ENCODE peak calls at places on chromosome 7, in five cellular contexts. D is adrenal gland, L is upper lobe of right lung, R is pancreas, F is HepG2. H is an unnamed sample.

GRCh38 chr7:81744389-81744788 is 25.5 kb downstream of the HGF start:
- DNase-seq in D (no peak), L (no peak), R (no peak), F (no peak), H (no peak)

GRCh38 chr7:81231203-81231922 is 312.5 kb upstream of the SEMA3C start:
- DNase-seq in D (no peak), L (no peak), R (no peak), F (no peak), H (no peak)

GRCh38 chr7:155213385-155213784 is 84.3 kb upstream of the INSIG1 start:
- DNase-seq in D (no peak), L (no peak), R (no peak), F (no peak), H (peak; percentile 30)

GRCh38 chr7:76065016-76065612 is 17.2 kb downstream of the MDH2 start:
- DNase-seq in D (no peak), L (no peak), R (no peak), F (no peak), H (no peak)

GRCh38 chr7:76054129-76055120 is 6.5 kb downstream of the MDH2 start:
- DNase-seq in D (peak; percentile 85), L (no peak), R (peak; percentile 22), F (no peak), H (no peak)

GRCh38 chr7:47967123-47967522 is 12.3 kb downstream of the HUS1 start:
- DNase-seq in D (no peak), L (no peak), R (no peak), F (no peak), H (no peak)

GRCh38 chr7:151871189-151871735 is 5.7 kb downstream of the PRKAG2 start:
- DNase-seq in D (no peak), L (no peak), R (no peak), F (no peak), H (no peak)

GRCh38 chr7:106957766-106958165 is 86.7 kb upstream of the PRKAR2B start:
- DNase-seq in D (peak; percentile 60), L (no peak), R (no peak), F (no peak), H (no peak)

GRCh38 chr7:98400538-98401427 is at the start of gene BAIAP2L1:
- DNase-seq in D (peak; percentile 94), L (peak; percentile 96), R (peak; percentile 95), F (peak; percentile 80), H (peak; percentile 89)

GRCh38 chr7:108499575-108499974 is 26.4 kb downstream of the PNPLA8 start:
- DNase-seq in D (no peak), L (no peak), R (no peak), F (no peak), H (no peak)

GRCh38 chr7:100211342-100211780 is 8.4 kb upstream of the PVRIG start:
- DNase-seq in D (no peak), L (no peak), R (no peak), F (no peak), H (no peak)
- H3K4me3 ChIP-seq in D (no peak overlapping the region), L (no peak overlapping the region), R (no peak overlapping the region), F (no peak overlapping the region), H (no peak overlapping the region)

GRCh38 chr7:157652161-157652953 is 315.6 kb downstream of the DNAJB6 start:
- DNase-seq in D (no peak), L (peak; percentile 51), R (no peak), F (no peak), H (no peak)
- H3K9me3 ChIP-seq in D (no peaks in the 10 kb centered on the region), L (no peaks in the 10 kb centered on the region), R (no peaks in the 10 kb centered on the region), F (no peaks in the 10 kb centered on the region), H (no peaks in the 10 kb centered on the region)

GRCh38 chr7:31448649-31449048 is 65.2 kb upstream of the ITPRID1 start:
- DNase-seq in D (no peak), L (no peak), R (no peak), F (no peak), H (no peak)
- H3K4me3 ChIP-seq in D (no peak overlapping the region), L (no peak overlapping the region), R (no peak overlapping the region), F (no peak overlapping the region), H (no peak overlapping the region)

GRCh38 chr7:28980504-28981281 is 22.6 kb upstream of the TRIL start:
- DNase-seq in D (no peak), L (no peak), R (no peak), F (no peak), H (no peak)

GRCh38 chr7:28975987-28976386 is 17.9 kb upstream of the TRIL start:
- DNase-seq in D (no peak), L (no peak), R (no peak), F (no peak), H (no peak)

GRCh38 chr7:28979791-28980190 is 21.7 kb upstream of the TRIL start:
- DNase-seq in D (no peak), L (no peak), R (no peak), F (no peak), H (no peak)

GRCh38 chr7:28981282-28981555 is 23.1 kb upstream of the TRIL start:
- DNase-seq in D (no peak), L (no peak), R (no peak), F (no peak), H (no peak)

GRCh38 chr7:28977881-28978280 is 19.8 kb upstream of the TRIL start:
- DNase-seq in D (no peak), L (no peak), R (no peak), F (no peak), H (no peak)
- H3K9me3 ChIP-seq in D (no peaks in the 10 kb centered on the region), L (peaks cover under 1% of the 10 kb centered on the region), R (no peaks in the 10 kb centered on the region), F (peaks cover 6% of the 10 kb centered on the region), H (no peaks in the 10 kb centered on the region)

DNA sequence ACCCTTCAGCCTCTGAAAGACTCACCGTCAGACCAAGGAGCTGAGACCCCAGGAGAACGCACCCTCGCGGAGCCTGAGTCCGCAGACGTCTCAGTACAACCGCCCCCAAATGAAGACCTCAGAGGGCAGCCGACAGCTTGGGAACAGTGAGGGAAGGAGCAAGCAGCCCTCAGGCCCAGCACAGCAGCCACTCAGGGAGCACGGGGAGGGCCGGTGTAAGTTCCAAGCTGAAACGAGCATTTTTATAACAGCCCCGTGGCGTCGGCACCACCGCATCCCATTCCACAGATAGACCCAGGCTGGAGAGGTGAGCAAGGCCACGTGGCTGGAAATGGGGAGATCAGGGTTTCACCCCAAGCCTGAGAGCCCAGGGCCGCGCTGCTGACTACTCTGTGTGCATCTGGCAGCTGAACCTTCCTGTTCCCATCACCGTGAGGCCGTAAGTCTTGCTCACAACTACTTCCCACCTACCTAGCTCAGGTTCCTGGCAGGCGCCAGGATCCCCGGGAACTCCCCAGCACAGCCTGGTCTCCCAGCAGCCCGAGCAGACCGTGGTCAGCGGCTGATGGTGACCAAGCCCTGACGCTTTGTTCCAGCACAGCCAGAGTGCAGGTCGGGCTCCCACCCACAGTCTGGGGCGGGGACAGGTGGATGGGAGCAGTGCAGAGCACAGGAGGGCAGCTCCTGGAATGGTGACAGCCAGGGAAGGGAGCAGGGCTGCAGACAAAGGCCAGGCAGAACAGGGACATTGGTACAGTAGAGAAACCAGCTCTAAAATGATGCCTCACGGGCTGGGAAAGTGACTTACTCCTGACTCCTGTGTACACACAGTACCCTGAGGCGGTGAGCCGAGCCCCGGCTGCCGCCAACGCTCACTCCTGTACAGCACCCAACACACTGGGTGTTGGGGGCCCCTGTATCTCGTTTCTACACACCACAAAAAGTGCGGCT is 6.1 kb upstream of the NOM1 start:
- DNase-seq in D (no peak), L (no peak), R (peak; percentile 37), F (no peak), H (no peak)
- H3K4me3 ChIP-seq in D (no peak overlapping the region), L (no peak overlapping the region), R (peak overlapping the region; percentile 20), F (peak overlapping the region; percentile 37), H (no peak overlapping the region)

GRCh38 chr7:57774300-57774699 is 324.3 kb downstream of the ZNF716 start:
- DNase-seq in D (peak; percentile 10), L (no peak), R (no peak), F (no peak), H (no peak)

GRCh38 chr7:57775396-57776088 is 325.6 kb downstream of the ZNF716 start:
- DNase-seq in D (peak; percentile 15), L (no peak), R (no peak), F (no peak), H (no peak)

GRCh38 chr7:57769131-57769530 is 319.2 kb downstream of the ZNF716 start:
- DNase-seq in D (no peak), L (no peak), R (no peak), F (no peak), H (no peak)

GRCh38 chr7:57769958-57770357 is 320.0 kb downstream of the ZNF716 start:
- DNase-seq in D (no peak), L (no peak), R (no peak), F (no peak), H (no peak)

DNA sequence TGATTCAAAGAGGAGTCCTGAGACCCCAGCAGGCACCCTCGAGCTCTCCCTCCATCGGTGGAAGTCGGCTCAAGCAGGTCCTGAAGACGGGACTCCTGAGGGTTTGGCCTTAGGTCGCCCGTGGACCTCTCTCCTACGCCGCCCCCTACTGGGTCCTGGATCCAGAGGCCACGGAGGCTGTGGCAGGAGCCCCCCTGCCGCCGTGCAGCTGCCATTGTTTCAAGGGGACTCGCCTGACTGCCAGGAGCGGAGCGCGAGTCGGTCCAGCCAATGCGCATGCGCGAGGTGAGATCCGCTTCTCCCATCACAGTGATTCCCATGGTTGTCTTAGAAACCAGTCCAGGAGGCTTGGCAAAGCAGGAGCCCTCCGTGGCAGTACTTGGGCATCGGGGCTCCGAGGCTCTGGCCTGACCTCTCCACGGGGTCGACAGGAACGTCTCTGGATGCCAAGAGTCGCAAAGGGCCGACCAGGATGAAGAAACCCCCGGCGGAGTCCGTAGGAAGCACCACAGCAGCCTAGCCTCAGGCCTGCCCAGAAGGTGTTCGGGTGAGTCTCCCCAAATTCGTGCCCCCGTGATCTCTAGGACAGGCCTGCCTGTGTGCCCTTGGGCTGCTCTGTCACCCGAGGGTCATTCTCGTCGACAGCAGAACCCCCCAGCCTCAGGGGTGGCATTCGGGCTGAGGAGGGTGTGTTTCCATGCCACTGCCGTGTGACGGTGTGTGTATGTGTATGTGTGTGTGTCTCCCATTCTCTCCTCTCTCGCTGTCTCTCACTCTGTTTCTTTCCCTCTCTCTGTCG is 322.3 kb downstream of the ZNF716 start:
- DNase-seq in D (no peak), L (no peak), R (no peak), F (no peak), H (no peak)
- H3K9me3 ChIP-seq in D (no peaks in the 10 kb centered on the region), L (no peaks in the 10 kb centered on the region), R (no peaks in the 10 kb centered on the region), F (peaks cover 98% of the 10 kb centered on the region), H (no peaks in the 10 kb centered on the region)

DNA sequence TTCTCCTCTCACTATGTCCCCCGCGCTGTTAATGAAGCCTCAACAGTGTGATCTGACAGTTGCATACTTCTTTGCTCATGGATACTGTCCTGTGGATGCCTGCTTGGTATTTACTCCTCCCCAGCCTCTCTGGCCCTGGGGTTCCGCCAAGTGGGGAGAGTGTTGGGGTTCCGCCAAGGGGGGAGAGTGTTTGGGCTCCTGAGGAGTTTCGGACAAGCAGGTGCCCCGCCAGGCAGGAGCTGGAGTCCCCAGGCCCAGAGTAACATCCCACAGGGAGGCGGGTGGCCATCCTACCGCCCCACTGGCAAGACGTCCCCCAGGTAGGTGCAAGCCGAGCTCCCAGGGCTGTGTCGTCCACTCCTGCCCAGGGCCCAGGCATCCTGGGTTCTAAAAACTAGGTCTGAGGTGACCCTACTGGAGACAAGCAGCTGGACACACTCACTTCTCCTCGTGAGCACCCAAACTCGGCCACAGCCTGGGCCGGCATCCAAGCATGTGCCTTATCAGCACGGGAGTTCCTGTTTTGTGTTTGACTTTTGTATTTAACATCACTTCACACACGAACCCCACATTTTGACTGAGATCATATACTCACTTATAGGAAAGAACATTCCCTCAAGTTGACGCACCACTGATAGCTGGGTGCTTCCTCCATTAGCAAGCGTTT is 34.2 kb downstream of the CAMK2B start:
- DNase-seq in D (peak; percentile 84), L (peak; percentile 80), R (no peak), F (no peak), H (peak; percentile 77)
- H3K4me3 ChIP-seq in D (no peak overlapping the region), L (no peak overlapping the region), R (no peak overlapping the region), F (no peak overlapping the region), H (no peak overlapping the region)